ENCODE peak calls at places on chromosomes 11 and 22, in eight cellular contexts. A is heart left ventricle, O is adipocyte, Z is OCI-LY7, N is gastrocnemius medialis, C is lower lobe of right lung, R is H1, I is pancreas. U is an unnamed sample.

GRCh38 chr22:28594784-28595324 is 84.8 kb downstream of the TTC28 start:
- DNase-seq in C (no peak), O (peak; percentile 92), R (no peak), A (no peak), I (no peak), N (no peak), Z (peak; percentile 62), U (peak; percentile 68)

GRCh38 chr11:76622481-76623094 is 48.0 kb downstream of the LRRC32 start:
- DNase-seq in N (no peak), R (no peak), Z (no peak), C (no peak), A (no peak), I (no peak), O (no peak), U (no peak)

GRCh38 chr11:47359586-47359985 is 7.1 kb upstream of the MYBPC3 start:
- DNase-seq in R (no peak), O (no peak), Z (no peak), I (no peak), A (no peak), N (no peak), C (peak; percentile 50), U (no peak)

GRCh38 chr22:44211946-44212930 is 31.5 kb downstream of the PARVG start:
- DNase-seq in Z (no peak), R (peak; percentile 39), I (no peak), A (no peak), O (peak; percentile 64), C (no peak), N (no peak), U (no peak)

GRCh38 chr22:45290410-45290936 is 5.7 kb downstream of the UPK3A start:
- DNase-seq in N (peak; percentile 91), R (no peak), C (no peak), Z (no peak), I (no peak), A (no peak), O (no peak), U (peak; percentile 68)

GRCh38 chr11:122661182-122661945 is 5.8 kb downstream of the UBASH3B start:
- DNase-seq in C (no peak), I (no peak), O (peak; percentile 92), A (no peak), N (no peak), R (no peak), Z (no peak), U (no peak)

GRCh38 chr11:110082899-110083298 is 10.3 kb upstream of the ZC3H12C start:
- DNase-seq in O (no peak), N (no peak), I (no peak), C (no peak), Z (no peak), R (no peak), A (no peak), U (no peak)

GRCh38 chr11:46235777-46236688 is 41.4 kb upstream of the CREB3L1 start:
- DNase-seq in N (no peak), O (peak; percentile 16), Z (no peak), A (no peak), R (peak; percentile 14), I (no peak), C (no peak), U (no peak)

GRCh38 chr11:12390687-12391110 is 13.3 kb downstream of the PARVA start:
- DNase-seq in O (peak; percentile 30), R (no peak), I (no peak), C (no peak), Z (no peak), A (no peak), N (no peak), U (no peak)

GRCh38 chr11:113723706-113724246 is 17.7 kb upstream of the TMPRSS5 start:
- DNase-seq in A (no peak), N (no peak), R (no peak), Z (no peak), I (no peak), C (no peak), O (no peak), U (no peak)

GRCh38 chr11:75376175-75376574 is 23.1 kb upstream of the RPS3 start:
- DNase-seq in O (no peak), A (no peak), Z (no peak), I (no peak), R (no peak), N (no peak), C (no peak), U (no peak)

GRCh38 chr11:127106142-127106541 is 105.6 kb upstream of the KIRREL3 start:
- DNase-seq in O (peak; percentile 28), C (no peak), A (no peak), Z (no peak), N (no peak), R (no peak), I (no peak), U (peak; percentile 9)

GRCh38 chr11:88246680-88247079 is 71.4 kb upstream of the RAB38 start:
- DNase-seq in O (peak; percentile 40), I (no peak), A (no peak), Z (no peak), C (no peak), R (no peak), N (no peak), U (no peak)

GRCh38 chr11:130553306-130553705 is 104.9 kb downstream of the ADAMTS15 start:
- DNase-seq in O (peak; percentile 34), R (no peak), C (no peak), I (no peak), A (no peak), N (no peak), Z (no peak), U (no peak)

GRCh38 chr11:122633219-122633829 is 22.2 kb upstream of the UBASH3B start:
- DNase-seq in C (no peak), I (no peak), N (no peak), R (no peak), Z (peak; percentile 79), A (no peak), O (peak; percentile 83), U (peak; percentile 10)

DNA sequence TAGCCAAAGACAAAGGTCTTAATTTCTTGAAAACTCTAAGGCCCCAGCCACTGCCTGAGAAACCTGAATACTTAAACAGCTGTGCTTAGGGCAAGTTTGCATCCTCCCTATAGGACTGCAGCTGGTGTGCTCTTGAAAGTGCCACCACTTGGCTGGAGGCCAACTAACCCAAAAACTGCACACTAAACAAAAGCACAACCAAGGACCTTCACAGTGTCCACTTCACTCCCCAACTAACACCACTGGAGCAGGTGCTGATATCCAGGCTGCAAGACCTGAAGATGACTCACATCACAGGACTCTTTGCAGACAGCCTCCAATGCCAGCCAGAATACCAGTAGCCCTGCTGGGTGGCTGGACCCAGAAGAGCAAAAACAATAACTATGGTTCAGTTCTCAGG is 357.7 kb upstream of the ARHGAP42 start:
- DNase-seq in A (no peak), N (no peak), I (no peak), O (no peak), R (no peak), C (no peak), Z (no peak), U (no peak)
- H3K9me3 ChIP-seq in A (no peaks in the 10 kb centered on the region), N (no peaks in the 10 kb centered on the region), I (no peaks in the 10 kb centered on the region), O (peaks cover 4% of the 10 kb centered on the region), R (no peaks in the 10 kb centered on the region), C (no peaks in the 10 kb centered on the region), Z (no peaks in the 10 kb centered on the region), U (no peaks in the 10 kb centered on the region)

DNA sequence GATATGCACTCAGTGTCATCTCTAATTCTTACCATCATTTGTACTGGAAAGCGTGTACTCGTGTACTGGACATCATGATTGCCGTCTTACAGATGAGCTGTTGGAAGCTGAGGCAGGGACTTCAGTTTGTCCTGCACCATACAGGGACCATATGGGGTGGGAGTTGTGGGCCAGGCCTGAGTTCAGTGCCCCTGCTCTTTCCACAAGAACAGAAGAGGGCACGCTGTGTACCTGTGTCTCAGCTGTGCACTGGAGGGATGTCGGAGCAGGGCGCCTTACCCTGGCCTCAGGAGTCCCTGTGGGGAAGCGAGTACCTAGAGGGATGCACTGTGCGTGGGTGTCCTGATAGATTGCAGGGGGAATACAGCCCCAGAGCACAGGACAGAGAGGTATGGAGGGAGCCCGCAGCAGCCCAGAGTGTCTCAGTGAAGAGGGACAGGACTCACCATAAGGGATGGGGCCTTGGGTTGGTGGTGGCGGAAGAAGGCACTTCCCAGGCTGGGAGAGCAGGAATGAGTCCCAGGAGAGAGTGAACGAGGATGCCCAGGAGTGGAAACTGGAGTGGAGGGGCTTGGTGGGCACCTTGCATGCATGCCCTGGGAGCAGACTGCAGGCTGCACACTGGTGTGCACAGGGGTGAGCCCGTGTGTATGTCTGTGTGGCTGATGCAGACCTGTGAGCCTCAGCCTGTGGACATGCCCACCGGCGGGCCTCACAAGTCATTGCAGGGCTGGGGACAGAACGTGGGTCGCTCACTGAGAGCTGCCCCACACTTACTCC is 329.7 kb downstream of the TBC1D22A start:
- DNase-seq in O (no peak), Z (no peak), A (no peak), N (no peak), R (no peak), C (no peak), I (no peak), U (no peak)
- H3K9me3 ChIP-seq in O (peaks cover 12% of the 10 kb centered on the region), Z (no peaks in the 10 kb centered on the region), A (no peaks in the 10 kb centered on the region), N (no peaks in the 10 kb centered on the region), R (no peaks in the 10 kb centered on the region), C (no peaks in the 10 kb centered on the region), I (no peaks in the 10 kb centered on the region), U (peaks cover 2% of the 10 kb centered on the region)

GRCh38 chr22:49517211-49517610 is 310.5 kb downstream of the BRD1 start:
- DNase-seq in Z (no peak), R (no peak), O (no peak), A (no peak), C (no peak), N (no peak), I (no peak), U (no peak)

GRCh38 chr22:49521787-49522224 is 305.9 kb downstream of the BRD1 start:
- DNase-seq in A (no peak), N (peak; percentile 70), I (no peak), R (no peak), Z (no peak), O (no peak), C (no peak), U (no peak)

GRCh38 chr22:49517721-49518120 is 310.0 kb downstream of the BRD1 start:
- DNase-seq in N (no peak), A (no peak), C (no peak), O (no peak), R (no peak), Z (no peak), I (no peak), U (no peak)

GRCh38 chr22:49518436-49518970 is 309.2 kb downstream of the BRD1 start:
- DNase-seq in I (no peak), O (no peak), R (no peak), C (no peak), N (no peak), A (no peak), Z (no peak), U (no peak)

DNA sequence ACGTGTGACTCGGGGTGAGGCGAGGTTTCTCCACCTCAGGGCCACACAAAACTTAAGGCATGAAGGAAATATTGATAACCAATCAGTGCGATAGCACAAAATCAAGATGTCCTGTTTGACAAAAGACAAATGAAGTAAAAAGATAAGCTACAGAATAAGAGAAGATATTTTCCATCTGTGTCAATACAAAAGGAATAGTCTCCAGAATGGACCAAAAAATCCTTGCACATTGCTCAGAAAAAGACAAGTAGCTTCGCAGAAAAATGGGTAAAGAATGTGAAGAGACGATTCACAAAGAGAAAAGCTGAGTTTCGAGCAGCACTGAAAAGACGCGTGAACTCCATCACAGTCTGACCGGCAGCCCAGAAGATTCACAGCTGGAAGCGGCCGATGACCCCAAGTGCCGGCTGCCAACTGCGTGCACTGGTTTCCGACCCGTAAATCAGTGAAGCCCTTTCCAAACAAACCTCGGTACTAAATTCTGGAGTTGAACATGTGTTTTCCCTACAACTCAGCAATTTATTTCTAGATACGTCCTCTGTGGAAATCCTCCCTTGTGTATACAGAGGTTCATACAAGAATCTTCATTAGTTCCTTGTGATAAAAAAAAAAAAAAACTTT is 308.4 kb downstream of the BRD1 start:
- DNase-seq in Z (no peak), O (no peak), I (no peak), R (no peak), C (no peak), N (no peak), A (no peak), U (no peak)
- H3K9me3 ChIP-seq in Z (no peaks in the 10 kb centered on the region), O (peaks cover 4% of the 10 kb centered on the region), I (no peaks in the 10 kb centered on the region), R (no peaks in the 10 kb centered on the region), C (no peaks in the 10 kb centered on the region), N (no peaks in the 10 kb centered on the region), A (no peaks in the 10 kb centered on the region), U (no peaks in the 10 kb centered on the region)

GRCh38 chr22:47569389-47570299 is 807.2 kb downstream of the TBC1D22A start:
- DNase-seq in I (no peak), R (no peak), Z (no peak), O (no peak), C (no peak), N (no peak), A (no peak), U (no peak)
- H3K9me3 ChIP-seq in I (no peaks in the 10 kb centered on the region), R (peaks cover 90% of the 10 kb centered on the region), Z (no peaks in the 10 kb centered on the region), O (no peaks in the 10 kb centered on the region), C (no peaks in the 10 kb centered on the region), N (no peaks in the 10 kb centered on the region), A (no peaks in the 10 kb centered on the region), U (no peaks in the 10 kb centered on the region)